ENCODE peak calls at places on chromosome 4, in six cellular contexts. S is neuronal stem cell, D is H9, F is mesendoderm, I is H1, H is IMR-90. X is an unnamed sample.

GRCh38 chr4:6121941-6122340 is 78.4 kb downstream of the JAKMIP1 start:
- DNase-seq in S (no peak), D (no peak), F (no peak), I (no peak), H (no peak), X (no peak)

GRCh38 chr4:122912810-122913575 is 9.4 kb downstream of the NUDT6 start:
- DNase-seq in S (no peak), D (no peak), F (no peak), I (no peak), H (no peak), X (no peak)

GRCh38 chr4:151952711-151953254 is 192.0 kb upstream of the GATB start:
- DNase-seq in S (no peak), D (no peak), F (no peak), I (no peak), H (no peak), X (no peak)

GRCh38 chr4:158496030-158496741 is 25.5 kb upstream of the RXFP1 start:
- DNase-seq in S (peak; percentile 36), D (peak; percentile 58), F (peak; percentile 66), I (peak; percentile 88), H (no peak), X (no peak)

GRCh38 chr4:34854451-34854850 is 1389.9 kb downstream of the ARAP2 start:
- DNase-seq in S (no peak), D (no peak), F (no peak), I (no peak), H (no peak), X (no peak)

GRCh38 chr4:153676984-153677383 is 7.1 kb upstream of the TLR2 start:
- DNase-seq in S (no peak), D (no peak), F (no peak), I (no peak), H (peak; percentile 63), X (peak; percentile 18)

GRCh38 chr4:130054895-130055294 is 958.9 kb downstream of the C4orf33 start:
- DNase-seq in S (no peak), D (no peak), F (no peak), I (no peak), H (no peak), X (no peak)

GRCh38 chr4:182955411-182955810 is 38.2 kb upstream of the DCTD start:
- DNase-seq in S (no peak), D (no peak), F (no peak), I (no peak), H (peak; percentile 68), X (peak; percentile 51)

GRCh38 chr4:6475492-6476020 is 3.1 kb upstream of the PPP2R2C start:
- DNase-seq in S (no peak), D (peak; percentile 5), F (no peak), I (peak; percentile 30), H (no peak), X (no peak)

GRCh38 chr4:94849901-94850300 is 92.1 kb downstream of the BMPR1B start:
- DNase-seq in S (no peak), D (no peak), F (no peak), I (no peak), H (no peak), X (no peak)

GRCh38 chr4:15694431-15694830 is 8.4 kb upstream of the BST1 start:
- DNase-seq in S (no peak), D (no peak), F (no peak), I (no peak), H (no peak), X (no peak)

GRCh38 chr4:26522478-26522877 is 32.2 kb upstream of the CCKAR start:
- DNase-seq in S (no peak), D (no peak), F (no peak), I (no peak), H (peak; percentile 70), X (no peak)

GRCh38 chr4:127731406-127731805 is 1.2 kb downstream of the SLC25A31 start:
- DNase-seq in S (no peak), D (no peak), F (no peak), I (no peak), H (no peak), X (no peak)

GRCh38 chr4:106149026-106149425 is 167.0 kb downstream of the TBCK start:
- DNase-seq in S (no peak), D (no peak), F (no peak), I (no peak), H (no peak), X (no peak)

GRCh38 chr4:182938213-182938645 is 21.0 kb upstream of the DCTD start:
- DNase-seq in S (peak; percentile 38), D (peak; percentile 85), F (peak; percentile 79), I (peak; percentile 89), H (peak; percentile 56), X (peak; percentile 70)

GRCh38 chr4:45475490-45475889 is 648.4 kb downstream of the GABRG1 start:
- DNase-seq in S (no peak), D (no peak), F (no peak), I (no peak), H (no peak), X (no peak)

GRCh38 chr4:25234390-25235367 is 846 bp downstream of the PI4K2B start:
- DNase-seq in S (peak; percentile 29), D (peak; percentile 44), F (peak; percentile 78), I (peak; percentile 75), H (peak; percentile 81), X (peak; percentile 92)

GRCh38 chr4:110544594-110544993 is 68.6 kb downstream of the ENPEP start:
- DNase-seq in S (no peak), D (no peak), F (no peak), I (no peak), H (no peak), X (no peak)

GRCh38 chr4:19025031-19025430 is 1003.5 kb upstream of the LCORL start:
- DNase-seq in S (no peak), D (no peak), F (peak; percentile 18), I (no peak), H (no peak), X (no peak)

GRCh38 chr4:63492515-63492914 is 916.7 kb downstream of the TECRL start:
- DNase-seq in S (no peak), D (no peak), F (peak; percentile 17), I (no peak), H (no peak), X (no peak)

GRCh38 chr4:88247148-88247547 is 37.2 kb downstream of the PPM1K start:
- DNase-seq in S (no peak), D (no peak), F (no peak), I (no peak), H (no peak), X (no peak)
- H2AK5ac ChIP-seq in S (no peak overlapping the region), D (no peak overlapping the region), F (no peak overlapping the region), I (no peak overlapping the region), H (no peak overlapping the region), X (no peak overlapping the region)

DNA sequence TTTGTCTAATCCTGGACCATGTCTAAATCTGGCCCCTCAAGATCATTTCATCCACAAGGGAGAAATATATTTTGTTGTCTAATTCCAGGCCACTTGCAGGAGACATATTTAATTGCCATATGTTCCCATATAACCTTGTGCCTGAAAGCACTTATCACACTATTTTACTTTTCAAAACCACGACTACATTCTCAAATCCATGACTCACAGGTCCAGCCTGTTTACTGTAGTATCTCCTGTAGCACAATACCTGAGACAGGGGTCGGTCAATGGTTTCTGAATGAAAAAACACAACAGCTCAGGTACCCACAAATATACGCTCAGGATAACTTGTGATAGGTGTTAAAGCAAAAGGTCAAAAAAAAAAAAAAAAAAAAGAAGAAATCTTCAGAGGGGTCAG is 60.9 kb downstream of the SEC24D start:
- DNase-seq in S (no peak), D (no peak), F (peak; percentile 26), I (no peak), H (peak; percentile 61), X (peak; percentile 38)
- H2AK5ac ChIP-seq in S (no peak overlapping the region), D (no peak overlapping the region), F (no peak overlapping the region), I (no peak overlapping the region), H (no peak overlapping the region), X (peak overlapping the region; percentile 45)

GRCh38 chr4:124277691-124278090 is 434.8 kb downstream of the ANKRD50 start:
- DNase-seq in S (no peak), D (no peak), F (no peak), I (no peak), H (no peak), X (no peak)
- H2AK5ac ChIP-seq in S (no peak overlapping the region), D (no peak overlapping the region), F (peak overlapping the region; percentile 99), I (no peak overlapping the region), H (peak overlapping the region; percentile 76), X (no peak overlapping the region)

DNA sequence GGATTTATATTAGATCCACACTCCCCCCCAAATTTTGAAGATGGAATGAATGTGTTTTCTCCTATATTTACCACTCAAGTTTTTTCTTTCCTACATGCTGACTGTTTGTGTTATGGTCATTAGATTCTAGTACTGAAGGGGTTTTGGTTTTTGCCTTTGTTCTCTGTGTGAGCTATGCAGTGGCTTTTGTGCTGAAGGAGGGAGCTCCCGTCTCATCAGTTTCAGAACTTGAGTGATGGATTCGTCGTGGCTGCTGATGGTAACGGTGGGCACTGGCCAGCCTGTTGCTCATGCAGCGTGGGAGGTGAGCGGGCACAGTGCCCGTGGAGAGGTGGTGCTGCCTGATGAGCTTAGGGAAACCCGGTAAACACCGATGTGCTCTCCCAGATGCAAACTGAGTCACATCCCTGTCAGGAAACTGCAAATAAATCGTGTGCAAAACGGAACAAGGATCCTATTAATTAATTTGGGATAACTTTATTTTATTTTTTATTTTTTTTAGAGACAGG is 101.5 kb downstream of the SORBS2 start:
- DNase-seq in S (no peak), D (no peak), F (no peak), I (no peak), H (no peak), X (no peak)
- H2AK5ac ChIP-seq in S (no peak overlapping the region), D (no peak overlapping the region), F (no peak overlapping the region), I (no peak overlapping the region), H (no peak overlapping the region), X (no peak overlapping the region)

GRCh38 chr4:38003102-38003501 is 42.9 kb downstream of the PTTG2 start:
- DNase-seq in S (no peak), D (no peak), F (no peak), I (no peak), H (no peak), X (no peak)
- H2AK5ac ChIP-seq in S (no peak overlapping the region), D (no peak overlapping the region), F (peak overlapping the region; percentile 23), I (no peak overlapping the region), H (no peak overlapping the region), X (no peak overlapping the region)

X was measured in mesenchymal stem cell.